ENCODE peak calls at places on chromosomes 13 and 19, in seven cellular contexts. One of them, this sample, is unnamed.
A peak's percentile ranks its signal among the peaks of the same experiment; 100 is the strongest.

GRCh38 chr19:51564791-51565190 is 6.3 kb upstream of the ZNF175 start:
- DNase-seq in endodermal cell: peak; percentile 55
- DNase-seq in A549: no peak
- DNase-seq in heart left ventricle: no peak
- DNase-seq in GM12878: no peak
- DNase-seq in hepatocyte: no peak
- DNase-seq in HepG2: no peak
- DNase-seq in this sample: no peak

GRCh38 chr13:94345374-94346195 is 133.9 kb downstream of the DCT start:
- DNase-seq in endodermal cell: no peak
- DNase-seq in A549: no peak
- DNase-seq in heart left ventricle: no peak
- DNase-seq in GM12878: no peak
- DNase-seq in hepatocyte: peak; percentile 26
- DNase-seq in HepG2: peak; percentile 22
- DNase-seq in this sample: no peak

GRCh38 chr19:41325947-41326706 is 16.2 kb downstream of the CCDC97 start:
- DNase-seq in endodermal cell: peak; percentile 84
- DNase-seq in A549: no peak
- DNase-seq in heart left ventricle: peak; percentile 65
- DNase-seq in GM12878: no peak
- DNase-seq in hepatocyte: peak; percentile 58
- DNase-seq in HepG2: peak; percentile 56
- DNase-seq in this sample: no peak

GRCh38 chr19:49016067-49016839 is 638 bp downstream of the LHB start:
- DNase-seq in endodermal cell: no peak
- DNase-seq in A549: no peak
- DNase-seq in heart left ventricle: no peak
- DNase-seq in GM12878: no peak
- DNase-seq in hepatocyte: no peak
- DNase-seq in HepG2: no peak
- DNase-seq in this sample: no peak

GRCh38 chr13:49481788-49482187 is 14.0 kb upstream of the PHF11 start:
- DNase-seq in endodermal cell: no peak
- DNase-seq in A549: no peak
- DNase-seq in heart left ventricle: no peak
- DNase-seq in GM12878: no peak
- DNase-seq in hepatocyte: no peak
- DNase-seq in HepG2: no peak
- DNase-seq in this sample: no peak

GRCh38 chr19:19452241-19453128 is 47.0 kb downstream of the GATAD2A start:
- DNase-seq in endodermal cell: no peak
- DNase-seq in A549: no peak
- DNase-seq in heart left ventricle: no peak
- DNase-seq in GM12878: no peak
- DNase-seq in hepatocyte: no peak
- DNase-seq in HepG2: no peak
- DNase-seq in this sample: no peak

GRCh38 chr13:112055032-112055416 is 11.9 kb upstream of the SOX1 start:
- DNase-seq in endodermal cell: no peak
- DNase-seq in A549: no peak
- DNase-seq in heart left ventricle: no peak
- DNase-seq in GM12878: no peak
- DNase-seq in hepatocyte: no peak
- DNase-seq in HepG2: no peak
- DNase-seq in this sample: no peak

GRCh38 chr19:19679176-19680073 is 10.8 kb downstream of the ZNF101 start:
- DNase-seq in endodermal cell: no peak
- DNase-seq in A549: no peak
- DNase-seq in heart left ventricle: no peak
- DNase-seq in GM12878: no peak
- DNase-seq in hepatocyte: no peak
- DNase-seq in HepG2: no peak
- DNase-seq in this sample: no peak

GRCh38 chr19:38004505-38005223 is 97.7 kb downstream of the SIPA1L3 start:
- DNase-seq in endodermal cell: peak; percentile 92
- DNase-seq in A549: peak; percentile 91
- DNase-seq in heart left ventricle: peak; percentile 88
- DNase-seq in GM12878: peak; percentile 95
- DNase-seq in hepatocyte: peak; percentile 89
- DNase-seq in HepG2: peak; percentile 42
- DNase-seq in this sample: peak; percentile 74

GRCh38 chr13:27403727-27404385 is 20.6 kb upstream of the GTF3A start:
- DNase-seq in endodermal cell: no peak
- DNase-seq in A549: no peak
- DNase-seq in heart left ventricle: no peak
- DNase-seq in GM12878: no peak
- DNase-seq in hepatocyte: peak; percentile 35
- DNase-seq in HepG2: peak; percentile 71
- DNase-seq in this sample: peak; percentile 61

GRCh38 chr19:30682576-30683536 is 310.7 kb downstream of the ZNF536 start:
- DNase-seq in endodermal cell: peak; percentile 91
- DNase-seq in A549: peak; percentile 95
- DNase-seq in heart left ventricle: peak; percentile 73
- DNase-seq in GM12878: no peak
- DNase-seq in hepatocyte: peak; percentile 87
- DNase-seq in HepG2: peak; percentile 35
- DNase-seq in this sample: peak; percentile 75

GRCh38 chr19:34598217-34599155 is 78.5 kb downstream of the SCGB2B2 start:
- DNase-seq in endodermal cell: no peak
- DNase-seq in A549: no peak
- DNase-seq in heart left ventricle: peak; percentile 53
- DNase-seq in GM12878: no peak
- DNase-seq in hepatocyte: no peak
- DNase-seq in HepG2: no peak
- DNase-seq in this sample: no peak

GRCh38 chr13:21399741-21400140 is 59.4 kb downstream of the ZDHHC20 start:
- DNase-seq in endodermal cell: no peak
- DNase-seq in A549: no peak
- DNase-seq in heart left ventricle: no peak
- DNase-seq in GM12878: no peak
- DNase-seq in hepatocyte: no peak
- DNase-seq in HepG2: no peak
- DNase-seq in this sample: no peak

GRCh38 chr19:5358173-5358800 is 17.7 kb upstream of the PTPRS start:
- DNase-seq in endodermal cell: peak; percentile 62
- DNase-seq in A549: no peak
- DNase-seq in heart left ventricle: no peak
- DNase-seq in GM12878: no peak
- DNase-seq in hepatocyte: no peak
- DNase-seq in HepG2: peak; percentile 27
- DNase-seq in this sample: peak; percentile 38

GRCh38 chr19:38046254-38047047 is 139.4 kb downstream of the SIPA1L3 start:
- DNase-seq in endodermal cell: no peak
- DNase-seq in A549: no peak
- DNase-seq in heart left ventricle: no peak
- DNase-seq in GM12878: peak; percentile 80
- DNase-seq in hepatocyte: no peak
- DNase-seq in HepG2: no peak
- DNase-seq in this sample: no peak

GRCh38 chr13:98482476-98483444 is 94.1 kb downstream of the STK24 start:
- DNase-seq in endodermal cell: peak; percentile 79
- DNase-seq in A549: no peak
- DNase-seq in heart left ventricle: peak; percentile 86
- DNase-seq in GM12878: no peak
- DNase-seq in hepatocyte: no peak
- DNase-seq in HepG2: no peak
- DNase-seq in this sample: no peak

GRCh38 chr13:98484289-98485219 is 92.4 kb downstream of the STK24 start:
- DNase-seq in endodermal cell: peak; percentile 94
- DNase-seq in A549: peak; percentile 91
- DNase-seq in heart left ventricle: peak; percentile 65
- DNase-seq in GM12878: no peak
- DNase-seq in hepatocyte: peak; percentile 91
- DNase-seq in HepG2: peak; percentile 91
- DNase-seq in this sample: peak; percentile 88

GRCh38 chr13:98481511-98481951 is 95.4 kb downstream of the STK24 start:
- DNase-seq in endodermal cell: no peak
- DNase-seq in A549: no peak
- DNase-seq in heart left ventricle: no peak
- DNase-seq in GM12878: no peak
- DNase-seq in hepatocyte: no peak
- DNase-seq in HepG2: no peak
- DNase-seq in this sample: no peak

GRCh38 chr13:98485561-98485960 is 91.3 kb downstream of the STK24 start:
- DNase-seq in endodermal cell: peak; percentile 53
- DNase-seq in A549: no peak
- DNase-seq in heart left ventricle: no peak
- DNase-seq in GM12878: no peak
- DNase-seq in hepatocyte: no peak
- DNase-seq in HepG2: no peak
- DNase-seq in this sample: no peak

GRCh38 chr13:98483636-98484288 is 93.1 kb downstream of the STK24 start:
- DNase-seq in endodermal cell: no peak
- DNase-seq in A549: no peak
- DNase-seq in heart left ventricle: no peak
- DNase-seq in GM12878: no peak
- DNase-seq in hepatocyte: peak; percentile 52
- DNase-seq in HepG2: no peak
- DNase-seq in this sample: no peak
- H3K4me1 ChIP-seq in endodermal cell: peaks cover 15% of the 10 kb centered on the region
- H3K4me1 ChIP-seq in A549: peaks cover 67% of the 10 kb centered on the region
- H3K4me1 ChIP-seq in heart left ventricle: peaks cover 75% of the 10 kb centered on the region
- H3K4me1 ChIP-seq in GM12878: peaks cover 75% of the 10 kb centered on the region
- H3K4me1 ChIP-seq in hepatocyte: peaks cover 36% of the 10 kb centered on the region
- H3K4me1 ChIP-seq in HepG2: peaks cover 91% of the 10 kb centered on the region
- H3K4me1 ChIP-seq in this sample: peaks cover 35% of the 10 kb centered on the region

GRCh38 chr19:10763828-10764339 is 46.0 kb downstream of the DNM2 start:
- DNase-seq in endodermal cell: peak; percentile 23
- DNase-seq in A549: no peak
- DNase-seq in heart left ventricle: no peak
- DNase-seq in GM12878: no peak
- DNase-seq in hepatocyte: no peak
- DNase-seq in HepG2: no peak
- DNase-seq in this sample: no peak

GRCh38 chr19:10761443-10762242 is 43.8 kb downstream of the DNM2 start:
- DNase-seq in endodermal cell: no peak
- DNase-seq in A549: no peak
- DNase-seq in heart left ventricle: no peak
- DNase-seq in GM12878: no peak
- DNase-seq in hepatocyte: no peak
- DNase-seq in HepG2: no peak
- DNase-seq in this sample: no peak

GRCh38 chr19:10762656-10763055 is 44.8 kb downstream of the DNM2 start:
- DNase-seq in endodermal cell: no peak
- DNase-seq in A549: no peak
- DNase-seq in heart left ventricle: peak; percentile 48
- DNase-seq in GM12878: no peak
- DNase-seq in hepatocyte: no peak
- DNase-seq in HepG2: no peak
- DNase-seq in this sample: peak; percentile 62

GRCh38 chr19:10764340-10764894 is 46.5 kb downstream of the DNM2 start:
- DNase-seq in endodermal cell: no peak
- DNase-seq in A549: no peak
- DNase-seq in heart left ventricle: no peak
- DNase-seq in GM12878: no peak
- DNase-seq in hepatocyte: peak; percentile 60
- DNase-seq in HepG2: peak; percentile 96
- DNase-seq in this sample: peak; percentile 62

GRCh38 chr19:10763399-10763798 is 45.5 kb downstream of the DNM2 start:
- DNase-seq in endodermal cell: peak; percentile 36
- DNase-seq in A549: no peak
- DNase-seq in heart left ventricle: no peak
- DNase-seq in GM12878: no peak
- DNase-seq in hepatocyte: no peak
- DNase-seq in HepG2: no peak
- DNase-seq in this sample: no peak
- H3K4me1 ChIP-seq in endodermal cell: no peaks in the 10 kb centered on the region
- H3K4me1 ChIP-seq in A549: peaks cover 77% of the 10 kb centered on the region
- H3K4me1 ChIP-seq in heart left ventricle: peaks cover 74% of the 10 kb centered on the region
- H3K4me1 ChIP-seq in GM12878: peaks cover 15% of the 10 kb centered on the region
- H3K4me1 ChIP-seq in hepatocyte: peaks cover 17% of the 10 kb centered on the region
- H3K4me1 ChIP-seq in HepG2: peaks cover 62% of the 10 kb centered on the region
- H3K4me1 ChIP-seq in this sample: peaks cover 15% of the 10 kb centered on the region

DNA sequence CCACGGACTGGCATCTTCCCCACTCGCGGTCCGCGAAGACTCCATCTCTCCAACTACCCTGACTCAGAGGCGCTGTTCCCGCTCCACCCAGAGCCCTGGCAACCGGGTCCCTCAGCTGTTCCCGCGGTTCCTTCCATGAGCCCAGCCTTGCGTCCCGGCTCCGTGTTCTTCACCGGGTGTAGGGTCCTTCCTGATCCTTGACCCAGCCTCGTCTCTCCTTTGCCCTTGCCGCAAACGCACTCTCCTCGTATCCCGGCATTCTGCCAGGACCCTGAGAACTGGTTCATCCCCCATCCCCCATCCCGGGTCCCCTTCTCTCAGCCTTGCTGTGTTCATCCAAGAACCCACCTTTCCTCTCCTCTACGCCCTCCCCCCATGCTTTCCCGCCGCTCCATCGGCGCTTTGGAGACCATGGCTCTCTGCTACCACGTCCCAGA is 705 bp downstream of the ICAM5 start:
- DNase-seq in endodermal cell: peak; percentile 75
- DNase-seq in A549: no peak
- DNase-seq in heart left ventricle: peak; percentile 34
- DNase-seq in GM12878: no peak
- DNase-seq in hepatocyte: no peak
- DNase-seq in HepG2: no peak
- DNase-seq in this sample: peak; percentile 26
- H3K4me1 ChIP-seq in endodermal cell: peaks cover 3% of the 10 kb centered on the region
- H3K4me1 ChIP-seq in A549: peaks cover 16% of the 10 kb centered on the region
- H3K4me1 ChIP-seq in heart left ventricle: peaks cover 36% of the 10 kb centered on the region
- H3K4me1 ChIP-seq in GM12878: peaks cover 63% of the 10 kb centered on the region
- H3K4me1 ChIP-seq in hepatocyte: peaks cover 40% of the 10 kb centered on the region
- H3K4me1 ChIP-seq in HepG2: peaks cover 75% of the 10 kb centered on the region
- H3K4me1 ChIP-seq in this sample: peaks cover 33% of the 10 kb centered on the region

GRCh38 chr13:99256709-99257108 is 1.5 kb downstream of the GPR18 start:
- DNase-seq in endodermal cell: no peak
- DNase-seq in A549: no peak
- DNase-seq in heart left ventricle: no peak
- DNase-seq in GM12878: no peak
- DNase-seq in hepatocyte: no peak
- DNase-seq in HepG2: no peak
- DNase-seq in this sample: no peak
- H3K4me1 ChIP-seq in endodermal cell: no peaks in the 10 kb centered on the region
- H3K4me1 ChIP-seq in A549: no peaks in the 10 kb centered on the region
- H3K4me1 ChIP-seq in heart left ventricle: peaks cover 3% of the 10 kb centered on the region
- H3K4me1 ChIP-seq in GM12878: peaks cover 21% of the 10 kb centered on the region
- H3K4me1 ChIP-seq in hepatocyte: no peaks in the 10 kb centered on the region
- H3K4me1 ChIP-seq in HepG2: peaks cover 22% of the 10 kb centered on the region
- H3K4me1 ChIP-seq in this sample: no peaks in the 10 kb centered on the region

This sample was measured in Caco-2.